ENCODE peak calls at places on chromosome 7, in nine cellular contexts. B is tibial nerve, R is A549, F is stomach, C is ovary, S is sigmoid colon, Q is SK-N-SH, O is HepG2, V is GM12878. X is an unnamed sample.

GRCh38 chr7:76225379-76225778 is 23.7 kb downstream of the SRRM3 start:
- DNase-seq in B (no peak), R (no peak), F (no peak), C (peak; percentile 63), S (no peak), Q (no peak), O (no peak), V (no peak), X (no peak)

GRCh38 chr7:12756841-12757240 is 69.4 kb downstream of the ARL4A start:
- DNase-seq in B (no peak), R (peak; percentile 55), F (no peak), C (no peak), S (no peak), Q (no peak), O (no peak), V (no peak), X (no peak)

GRCh38 chr7:139993592-139993991 is 69.2 kb downstream of the PARP12 start:
- DNase-seq in B (no peak), R (no peak), F (no peak), C (no peak), S (no peak), Q (no peak), O (no peak), V (no peak), X (no peak)

GRCh38 chr7:81725003-81725402 is 44.8 kb downstream of the HGF start:
- DNase-seq in B (no peak), R (no peak), F (no peak), C (no peak), S (no peak), Q (no peak), O (no peak), V (no peak), X (no peak)

GRCh38 chr7:99975782-99976521 is at the start of gene AZGP1:
- DNase-seq in B (no peak), R (no peak), F (peak; percentile 59), C (no peak), S (no peak), Q (no peak), O (peak; percentile 95), V (no peak), X (no peak)

GRCh38 chr7:139575338-139575680 is 51.8 kb downstream of the CLEC2L start:
- DNase-seq in B (no peak), R (no peak), F (peak; percentile 8), C (no peak), S (no peak), Q (no peak), O (no peak), V (no peak), X (no peak)

GRCh38 chr7:128168667-128169210 is 72.3 kb upstream of the LEP start:
- DNase-seq in B (no peak), R (no peak), F (no peak), C (peak; percentile 67), S (no peak), Q (peak; percentile 49), O (no peak), V (no peak), X (no peak)

GRCh38 chr7:128017880-128018845 is 13.1 kb downstream of the LRRC4 start:
- DNase-seq in B (no peak), R (no peak), F (peak; percentile 64), C (no peak), S (no peak), Q (peak; percentile 70), O (no peak), V (no peak), X (no peak)

GRCh38 chr7:93435791-93436190 is 138.7 kb downstream of the CALCR start:
- DNase-seq in B (no peak), R (no peak), F (no peak), C (no peak), S (no peak), Q (no peak), O (no peak), V (no peak), X (no peak)

DNA sequence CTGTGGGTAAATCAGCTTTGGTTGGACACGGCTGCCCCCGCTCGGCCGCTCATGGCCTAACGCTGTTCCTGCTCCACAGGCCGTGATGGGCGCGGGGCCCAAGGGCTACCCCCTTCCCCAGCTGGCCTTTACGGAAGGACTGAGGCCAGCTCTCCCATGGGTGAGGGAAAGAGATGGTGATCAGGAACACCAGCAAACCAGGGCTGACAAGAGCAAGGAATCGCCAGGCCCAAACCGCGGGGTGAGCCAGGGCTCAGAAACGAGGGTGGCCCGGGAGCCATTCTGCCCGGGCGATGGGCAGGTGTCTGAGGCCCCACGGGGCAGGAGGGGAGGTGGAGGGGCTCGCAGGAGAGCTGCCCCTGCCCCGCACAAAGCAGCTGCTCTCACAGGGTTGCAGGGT is 26.6 kb downstream of the GPER1 start:
- DNase-seq in B (no peak), R (no peak), F (no peak), C (peak; percentile 17), S (no peak), Q (no peak), O (no peak), V (no peak), X (peak; percentile 69)
- H3K4me1 ChIP-seq in B (no peaks in the 10 kb centered on the region), R (no peaks in the 10 kb centered on the region), F (no peaks in the 10 kb centered on the region), C (no peaks in the 10 kb centered on the region), S (no peaks in the 10 kb centered on the region), Q (no peaks in the 10 kb centered on the region), O (no peaks in the 10 kb centered on the region), V (no peaks in the 10 kb centered on the region), X (no peaks in the 10 kb centered on the region)

DNA sequence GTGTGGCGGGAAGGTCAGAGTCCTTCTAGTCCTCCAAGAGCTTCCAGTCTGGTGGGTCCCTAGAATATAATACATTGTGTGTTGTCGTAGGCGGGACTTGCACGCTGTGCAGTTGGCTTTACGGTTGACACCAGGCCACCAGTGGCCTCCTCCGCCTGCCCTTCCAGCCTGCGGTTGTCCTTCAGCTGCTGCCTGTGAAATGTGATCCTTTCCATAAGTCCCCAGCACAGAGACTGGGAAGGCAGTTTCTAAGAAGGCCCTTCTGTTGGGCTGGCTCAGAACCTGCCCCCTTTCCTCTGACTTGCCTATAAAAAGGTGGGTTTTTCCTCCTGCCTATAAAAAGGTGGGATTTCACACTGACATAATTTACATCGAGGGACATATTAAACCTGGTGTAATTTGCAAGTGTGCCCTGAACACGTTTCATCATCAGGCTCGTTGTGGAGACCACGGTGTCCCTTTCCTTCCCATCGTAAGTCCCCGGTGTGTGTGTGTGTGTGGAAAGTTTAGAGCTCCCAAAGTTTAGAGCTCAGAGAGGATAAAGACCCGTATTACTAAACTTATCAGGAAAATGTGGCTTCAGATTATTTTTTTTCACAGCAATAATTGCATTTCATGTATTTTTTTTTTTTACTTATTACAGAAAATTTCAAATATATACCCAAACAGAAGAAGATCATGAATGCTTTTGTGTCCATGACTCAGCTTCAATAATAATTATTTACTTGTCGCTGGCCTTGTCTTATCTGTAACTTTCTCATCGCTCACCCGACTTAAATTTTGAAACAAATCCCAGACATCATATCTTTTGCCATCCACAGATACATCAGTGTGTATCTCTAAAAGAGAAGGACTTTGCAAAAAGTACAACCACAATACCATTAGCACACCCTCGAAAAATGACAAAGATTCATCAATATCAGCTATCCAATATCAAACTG is 45.1 kb downstream of the CUX1 start:
- DNase-seq in B (no peak), R (no peak), F (no peak), C (no peak), S (peak; percentile 36), Q (no peak), O (peak; percentile 77), V (no peak), X (no peak)
- H3K27ac ChIP-seq in B (no peak overlapping the region), R (peak overlapping the region; percentile 94), F (no peak overlapping the region), C (no peak overlapping the region), S (no peak overlapping the region), Q (no peak overlapping the region), O (peak overlapping the region; percentile 50), V (no peak overlapping the region), X (no peak overlapping the region)

DNA sequence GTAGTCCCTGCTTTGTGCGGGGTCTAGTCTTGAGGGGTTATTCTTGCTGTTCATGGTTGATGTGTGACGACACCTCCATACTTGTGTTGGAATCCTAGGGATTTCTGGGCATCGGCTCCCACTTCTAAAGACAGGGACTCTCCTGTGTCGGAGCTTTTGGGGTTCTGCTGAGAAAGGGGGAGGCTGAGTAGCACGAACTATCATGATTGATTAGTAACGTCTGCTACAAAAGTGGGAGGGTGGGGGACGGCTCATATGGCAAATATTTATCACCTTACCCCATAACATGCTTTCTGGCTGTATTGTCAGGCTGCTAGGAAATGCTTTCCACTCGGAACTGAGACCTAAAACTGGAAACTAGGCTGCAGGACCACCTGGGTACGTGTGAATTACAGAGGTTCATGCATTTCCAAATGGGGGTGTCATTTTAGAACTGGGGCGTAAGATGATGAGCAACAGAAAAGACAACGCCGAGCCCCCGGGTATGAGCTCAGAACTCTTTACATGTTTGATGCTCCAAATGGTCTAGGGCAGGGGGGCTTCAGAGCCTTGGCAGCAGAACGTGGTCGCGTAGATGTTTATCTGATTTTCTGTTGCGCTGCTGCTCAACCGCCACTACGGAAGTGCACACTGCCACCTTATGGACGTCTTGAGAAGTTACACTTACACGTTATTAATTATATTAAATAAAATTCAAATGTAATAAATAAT is 15.1 kb upstream of the NME8 start:
- DNase-seq in B (no peak), R (peak; percentile 73), F (no peak), C (peak; percentile 48), S (peak; percentile 66), Q (peak; percentile 60), O (peak; percentile 41), V (no peak), X (no peak)
- TF ChIP-seq EP300 in B (no peak), R (no peak), F (no peak), C (no peak), S (no peak), Q (no peak), O (no peak), V (no peak), X (no peak)

DNA sequence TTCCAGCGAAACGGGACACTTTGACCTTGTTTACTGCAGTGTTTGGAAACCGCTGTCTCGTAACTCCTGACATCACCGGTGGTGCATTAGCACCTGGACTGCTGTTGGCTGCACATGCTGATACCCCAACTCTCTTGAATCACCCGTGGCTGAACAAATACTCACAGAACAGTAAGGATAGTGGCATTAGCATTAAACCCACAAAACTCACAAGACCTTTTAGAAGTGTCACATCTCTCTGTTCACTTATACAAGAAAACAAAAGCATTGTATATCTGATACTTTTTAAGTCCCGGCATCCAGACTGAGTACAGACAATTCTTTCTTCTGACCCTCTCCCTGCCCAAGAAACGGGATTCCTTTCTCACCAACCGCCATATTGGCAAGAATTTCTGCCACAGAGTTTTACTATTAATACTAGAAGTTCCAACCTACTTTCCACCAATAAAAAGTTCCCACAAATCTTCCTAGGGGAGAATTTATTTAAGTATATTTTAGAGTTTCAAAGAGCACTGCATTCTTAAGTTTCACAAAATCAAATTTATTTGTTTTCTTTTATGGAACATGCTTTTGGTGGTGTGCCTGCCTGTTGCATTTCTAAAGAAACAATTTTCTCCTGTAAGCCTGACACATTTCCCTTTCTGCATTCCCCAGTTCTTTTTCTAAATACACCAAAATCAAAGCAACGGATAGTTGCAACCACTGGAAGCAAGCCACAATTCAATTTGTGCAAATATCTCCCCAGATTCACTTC is 208.4 kb upstream of the KLF14 start:
- DNase-seq in B (peak; percentile 45), R (peak; percentile 76), F (peak; percentile 48), C (peak; percentile 52), S (no peak), Q (no peak), O (peak; percentile 70), V (no peak), X (no peak)
- H3K4me1 ChIP-seq in B (peaks cover 89% of the 10 kb centered on the region), R (peaks cover 83% of the 10 kb centered on the region), F (peaks cover 36% of the 10 kb centered on the region), C (peaks cover 9% of the 10 kb centered on the region), S (peaks cover 47% of the 10 kb centered on the region), Q (peaks cover 45% of the 10 kb centered on the region), O (peaks cover 84% of the 10 kb centered on the region), V (peaks cover 30% of the 10 kb centered on the region), X (peaks cover 72% of the 10 kb centered on the region)

X was measured in upper lobe of left lung.